ENCODE peak calls at places on chromosomes 11 and 22, in eight cellular contexts. I, K, W, S, B, O, L and M are unnamed samples.

GRCh38 chr11:15625691-15626090 is 511.0 kb downstream of the INSC start:
- DNase-seq in L (no peak), S (no peak), K (no peak), O (no peak), W (no peak), B (no peak), I (no peak), M (no peak)

GRCh38 chr11:1341928-1342524 is 32.6 kb upstream of the TOLLIP start:
- DNase-seq in B (peak; percentile 68), K (no peak), I (peak; percentile 10), O (peak; percentile 85), S (no peak), L (no peak), W (no peak), M (peak; percentile 64)

GRCh38 chr11:92886243-92886905 is 83.1 kb upstream of the MTNR1B start:
- DNase-seq in K (peak; percentile 46), B (peak; percentile 59), L (peak; percentile 79), W (no peak), O (peak; percentile 84), S (no peak), I (no peak), M (no peak)

GRCh38 chr11:47305734-47306483 is 36.0 kb downstream of the MADD start:
- DNase-seq in W (peak; percentile 27), B (no peak), K (no peak), O (peak; percentile 58), I (no peak), S (peak; percentile 87), L (no peak), M (no peak)

GRCh38 chr22:36563001-36563400 is 34.0 kb upstream of the EIF3D start:
- DNase-seq in I (no peak), O (no peak), S (no peak), K (no peak), B (no peak), W (no peak), L (no peak), M (no peak)

GRCh38 chr11:116853461-116854073 is 16.1 kb upstream of the APOA1 start:
- DNase-seq in K (peak; percentile 34), S (no peak), L (no peak), I (no peak), B (no peak), W (no peak), O (peak; percentile 78), M (no peak)

GRCh38 chr22:37552560-37553163 is 7.6 kb upstream of the CDC42EP1 start:
- DNase-seq in O (no peak), L (peak; percentile 80), B (no peak), I (peak; percentile 66), W (no peak), S (peak; percentile 89), K (no peak), M (no peak)

GRCh38 chr11:118607401-118608267 is at the start of gene PHLDB1:
- DNase-seq in W (no peak), O (peak; percentile 69), I (peak; percentile 87), S (peak; percentile 91), K (no peak), L (peak; percentile 57), B (peak; percentile 61), M (peak; percentile 83)

GRCh38 chr22:39174498-39175120 is 22.1 kb upstream of the CBX7 start:
- DNase-seq in W (peak; percentile 50), L (peak; percentile 100), K (peak; percentile 23), O (peak; percentile 88), I (peak; percentile 89), B (peak; percentile 86), S (peak; percentile 98), M (peak; percentile 47)

GRCh38 chr22:41768420-41768819 is 32.1 kb upstream of the CCDC134 start:
- DNase-seq in L (no peak), I (no peak), K (no peak), S (no peak), W (no peak), O (peak; percentile 54), B (no peak), M (no peak)

GRCh38 chr11:1082346-1082727 is 7.7 kb downstream of the MUC2 start:
- DNase-seq in K (no peak), O (no peak), I (no peak), B (no peak), L (no peak), W (no peak), S (peak; percentile 59), M (no peak)

GRCh38 chr22:32561163-32561562 is 86.6 kb downstream of the FBXO7 start:
- DNase-seq in I (no peak), S (no peak), O (no peak), K (no peak), B (no peak), W (no peak), L (no peak), M (no peak)
- TF ChIP-seq CTCF in I (no peak), S (no peak), O (no peak), K (no peak), B (no peak), W (no peak), L (no peak), M (no peak)

DNA sequence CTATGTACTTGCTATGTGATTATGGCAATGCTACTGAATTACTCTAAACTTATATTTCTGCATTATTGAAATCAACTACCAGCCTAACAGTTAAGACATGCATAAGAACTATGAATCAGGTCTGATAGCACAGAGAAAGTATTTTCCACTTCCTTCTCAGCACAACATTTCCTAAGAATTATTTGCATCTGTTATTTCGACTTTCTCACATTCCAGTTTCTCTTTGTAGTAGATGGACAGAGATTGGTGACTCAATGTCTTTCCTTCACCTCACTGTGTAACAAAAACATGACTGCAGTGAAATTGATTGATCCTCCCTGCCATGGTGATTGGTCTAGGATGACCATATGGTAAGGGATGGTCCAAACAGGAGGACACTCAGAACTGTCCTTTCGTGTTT is 13.1 kb downstream of the MMP3 start:
- DNase-seq in W (no peak), O (no peak), B (no peak), I (no peak), K (no peak), L (no peak), S (no peak), M (no peak)
- H3K4me1 ChIP-seq in W (no peaks in the 10 kb centered on the region), O (peaks cover 15% of the 10 kb centered on the region), B (no peaks in the 10 kb centered on the region), I (no peaks in the 10 kb centered on the region), K (no peaks in the 10 kb centered on the region), L (no peaks in the 10 kb centered on the region), S (no peaks in the 10 kb centered on the region), M (no peaks in the 10 kb centered on the region)

GRCh38 chr22:43529954-43530863 is 118.4 kb downstream of the MPPED1 start:
- DNase-seq in K (no peak), W (no peak), O (no peak), S (peak; percentile 29), I (no peak), B (no peak), L (no peak), M (no peak)
- H3K4me3 ChIP-seq in K (no peak overlapping the region), W (no peak overlapping the region), O (no peak overlapping the region), S (no peak overlapping the region), I (no peak overlapping the region), B (no peak overlapping the region), L (no peak overlapping the region), M (no peak overlapping the region)

GRCh38 chr11:77073328-77074001 is 6.7 kb downstream of the CAPN5 start:
- DNase-seq in K (peak; percentile 36), W (peak; percentile 81), O (peak; percentile 21), I (peak; percentile 92), S (peak; percentile 95), B (peak; percentile 75), L (no peak), M (peak; percentile 95)
- TF ChIP-seq CTCF in K (peak; percentile 29), W (peak; percentile 45), O (no peak), I (peak; percentile 87), S (no peak), B (peak; percentile 37), L (no peak), M (peak; percentile 67)

DNA sequence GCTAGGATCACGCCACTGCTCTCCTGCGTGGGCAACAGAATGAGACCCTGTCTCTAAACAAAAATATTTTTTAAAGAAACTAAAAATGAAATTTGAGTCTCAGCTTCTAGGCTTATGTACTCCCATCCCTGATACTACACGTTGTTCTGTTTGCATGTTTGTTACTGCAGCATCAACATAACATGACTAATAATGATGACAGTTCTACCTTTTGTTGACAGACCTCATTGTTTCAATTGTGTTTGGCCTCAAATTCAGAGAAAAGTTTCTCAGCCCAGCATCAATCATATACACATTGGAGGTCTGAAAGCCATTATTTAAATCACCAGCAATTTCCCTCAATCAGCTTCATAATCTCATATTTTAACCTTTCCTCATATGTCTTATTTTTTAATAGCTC is 20.8 kb downstream of the LAYN start:
- DNase-seq in K (no peak), S (no peak), O (no peak), W (no peak), B (no peak), I (no peak), L (no peak), M (no peak)
- H3K4me1 ChIP-seq in K (peaks cover 7% of the 10 kb centered on the region), S (no peaks in the 10 kb centered on the region), O (no peaks in the 10 kb centered on the region), W (peaks cover 14% of the 10 kb centered on the region), B (peaks cover 40% of the 10 kb centered on the region), I (no peaks in the 10 kb centered on the region), L (peaks cover 45% of the 10 kb centered on the region), M (peaks cover 6% of the 10 kb centered on the region)

GRCh38 chr22:17778412-17778976 is 4.2 kb upstream of the BID start:
- DNase-seq in O (no peak), K (no peak), I (no peak), L (no peak), W (no peak), S (no peak), B (no peak), M (no peak)
- H3K4me3 ChIP-seq in O (no peak overlapping the region), K (no peak overlapping the region), I (no peak overlapping the region), L (no peak overlapping the region), W (no peak overlapping the region), S (no peak overlapping the region), B (no peak overlapping the region), M (no peak overlapping the region)